ENCODE peak calls at places on chromosome 18, in four cellular contexts. A is colonic mucosa, I is HepG2, U is right lobe of liver. N is an unnamed sample.

GRCh38 chr18:22670914-22671313 is 253.2 kb upstream of the CTAGE1 start:
- DNase-seq in A (no peak), I (no peak), U (no peak), N (no peak)

GRCh38 chr18:50424877-50425690 is 50.2 kb downstream of the SKA1 start:
- DNase-seq in A (no peak), I (peak; percentile 86), U (no peak), N (no peak)

GRCh38 chr18:74731097-74731496 is 133.4 kb downstream of the ZNF407 start:
- DNase-seq in A (no peak), I (no peak), U (no peak), N (no peak)

GRCh38 chr18:44897445-44898215 is 216.9 kb downstream of the SETBP1 start:
- DNase-seq in A (no peak), I (no peak), U (no peak), N (no peak)

GRCh38 chr18:58241026-58241679 is 197.1 kb downstream of the NEDD4L start:
- DNase-seq in A (no peak), I (no peak), U (no peak), N (no peak)

GRCh38 chr18:55150001-55150400 is 190.7 kb upstream of the CCDC68 start:
- DNase-seq in A (no peak), I (no peak), U (no peak), N (no peak)

GRCh38 chr18:23238152-23238531 is 102.9 kb downstream of the CABLES1 start:
- DNase-seq in A (no peak), I (no peak), U (no peak), N (no peak)

GRCh38 chr18:59323931-59324622 is 5.6 kb upstream of the CPLX4 start:
- DNase-seq in A (no peak), I (no peak), U (no peak), N (no peak)

GRCh38 chr18:22169011-22169888 is at the start of gene GATA6:
- DNase-seq in A (peak; percentile 94), I (peak; percentile 84), U (peak; percentile 97), N (peak; percentile 28)

GRCh38 chr18:3447035-3447894 is 2.7 kb upstream of the TGIF1 start:
- DNase-seq in A (no peak), I (no peak), U (peak; percentile 66), N (no peak)

GRCh38 chr18:2893056-2893455 is 46.2 kb downstream of the EMILIN2 start:
- DNase-seq in A (no peak), I (no peak), U (no peak), N (no peak)

GRCh38 chr18:78892721-78893120 is 86.9 kb upstream of the SALL3 start:
- DNase-seq in A (no peak), I (no peak), U (no peak), N (no peak)

GRCh38 chr18:31156831-31157763 is 5.6 kb downstream of the DSC1 start:
- DNase-seq in A (no peak), I (no peak), U (no peak), N (no peak)

GRCh38 chr18:61901334-61901986 is 8.7 kb upstream of the RNF152 start:
- DNase-seq in A (peak; percentile 56), I (peak; percentile 35), U (no peak), N (peak; percentile 43)

GRCh38 chr18:34543356-34543755 is 166.7 kb upstream of the DTNA start:
- DNase-seq in A (no peak), I (peak; percentile 29), U (no peak), N (no peak)

GRCh38 chr18:59005266-59005665 is 134.4 kb upstream of the SEC11C start:
- DNase-seq in A (no peak), I (no peak), U (no peak), N (no peak)

GRCh38 chr18:9926977-9927376 is 13.2 kb downstream of the VAPA start:
- DNase-seq in A (no peak), I (no peak), U (no peak), N (no peak)

GRCh38 chr18:25287096-25287495 is 64.9 kb downstream of the ZNF521 start:
- DNase-seq in A (no peak), I (no peak), U (no peak), N (no peak)
- H3K4me1 ChIP-seq in A (no peaks in the 10 kb centered on the region), I (no peaks in the 10 kb centered on the region), U (no peaks in the 10 kb centered on the region), N (no peaks in the 10 kb centered on the region)

GRCh38 chr18:13218376-13219011 is at the start of gene LDLRAD4:
- DNase-seq in A (peak; percentile 58), I (no peak), U (peak; percentile 68), N (peak; percentile 44)

GRCh38 chr18:13219012-13219396 is 444 bp downstream of the LDLRAD4 start:
- DNase-seq in A (no peak), I (no peak), U (no peak), N (no peak)

GRCh38 chr18:13221821-13222220 is 3.3 kb downstream of the LDLRAD4 start:
- DNase-seq in A (peak; percentile 70), I (no peak), U (no peak), N (no peak)

GRCh38 chr18:13222371-13223281 is 4.1 kb downstream of the LDLRAD4 start:
- DNase-seq in A (peak; percentile 83), I (peak; percentile 42), U (no peak), N (no peak)

DNA sequence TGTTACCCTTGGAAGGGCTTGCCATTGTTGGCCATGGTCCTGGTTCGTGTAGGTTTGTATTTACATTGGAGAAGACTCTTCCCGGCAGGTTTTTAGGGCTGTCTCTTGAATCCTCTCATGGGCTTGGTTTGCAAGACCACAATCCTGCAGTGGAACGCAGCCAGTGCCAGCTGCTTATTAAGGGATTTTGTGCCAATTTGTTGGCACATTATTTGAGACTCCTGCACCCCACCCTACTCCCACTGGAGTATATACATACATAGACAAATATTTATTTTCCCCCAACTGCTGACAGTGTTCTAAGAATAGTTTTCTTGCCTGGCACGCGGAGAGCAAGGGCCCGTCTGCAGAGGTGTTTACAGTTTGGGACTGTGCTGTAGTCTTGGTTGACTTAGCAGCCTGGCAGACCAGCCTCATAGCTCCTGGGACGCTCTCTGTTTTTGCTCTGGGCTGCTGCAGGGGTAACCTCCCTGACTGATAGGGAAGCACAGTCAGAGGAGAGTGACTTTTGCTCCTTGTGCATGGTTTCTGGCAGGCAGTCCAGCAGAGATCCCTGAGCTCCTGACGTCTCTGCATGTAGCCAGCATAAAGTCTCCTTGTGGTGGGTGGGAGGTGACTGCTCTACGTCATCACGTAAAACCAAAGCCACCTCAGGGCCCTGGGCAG is 1.9 kb downstream of the LDLRAD4 start:
- DNase-seq in A (peak; percentile 52), I (no peak), U (no peak), N (no peak)
- H3K27ac ChIP-seq in A (peak overlapping the region; percentile 6), I (no peak overlapping the region), U (no peak overlapping the region), N (no peak overlapping the region)

GRCh38 chr18:13216732-13217465 is 1.7 kb upstream of the LDLRAD4 start:
- DNase-seq in A (peak; percentile 44), I (no peak), U (peak; percentile 68), N (peak; percentile 55)

GRCh38 chr18:13217971-13218375 is 587 bp upstream of the LDLRAD4 start:
- DNase-seq in A (peak; percentile 43), I (no peak), U (peak; percentile 71), N (no peak)

GRCh38 chr18:13216092-13216582 is 2.4 kb upstream of the LDLRAD4 start:
- DNase-seq in A (peak; percentile 87), I (peak; percentile 66), U (peak; percentile 94), N (peak; percentile 59)

GRCh38 chr18:13217466-13217961 is 1.0 kb upstream of the LDLRAD4 start:
- DNase-seq in A (peak; percentile 62), I (no peak), U (peak; percentile 76), N (peak; percentile 58)

GRCh38 chr18:13219576-13219975 is 1.0 kb downstream of the LDLRAD4 start:
- DNase-seq in A (no peak), I (no peak), U (no peak), N (no peak)
- H3K4me3 ChIP-seq in A (peak overlapping the region; percentile 86), I (peak overlapping the region; percentile 86), U (peak overlapping the region; percentile 84), N (peak overlapping the region; percentile 59)

GRCh38 chr18:48922801-48923730 is 27.7 kb downstream of the SMAD7 start:
- DNase-seq in A (peak; percentile 73), I (no peak), U (no peak), N (no peak)
- H3K4me1 ChIP-seq in A (peaks cover 43% of the 10 kb centered on the region), I (peaks cover 61% of the 10 kb centered on the region), U (peaks cover 6% of the 10 kb centered on the region), N (peaks cover 64% of the 10 kb centered on the region)

GRCh38 chr18:37299471-37300304 is 265.9 kb downstream of the CELF4 start:
- DNase-seq in A (peak; percentile 81), I (peak; percentile 97), U (peak; percentile 80), N (no peak)
- H3K27ac ChIP-seq in A (no peak overlapping the region), I (no peak overlapping the region), U (no peak overlapping the region), N (no peak overlapping the region)

GRCh38 chr18:8413751-8414150 is 195.5 kb upstream of the RAB12 start:
- DNase-seq in A (no peak), I (no peak), U (no peak), N (no peak)
- H3K4me3 ChIP-seq in A (no peak overlapping the region), I (no peak overlapping the region), U (no peak overlapping the region), N (no peak overlapping the region)

N was measured in CD4-positive, alpha-beta memory T cell.